ENCODE peak calls at places on chromosomes 6 and 20, in eight cellular contexts. E is SJSA1, F is fibroblast of villous mesenchyme, X is body of pancreas, D is bronchial epithelial cell, N is pancreas, C is A549, A is cardiac muscle cell. I is an unnamed sample.

GRCh38 chr20:14142171-14142570 is 146.9 kb downstream of the MACROD2 start:
- DNase-seq in E (peak), F (peak), X (peak), D (peak), N (no peak), C (peak), A (peak), I (peak)

GRCh38 chr6:53279301-53279700 is 69.4 kb downstream of the ELOVL5 start:
- DNase-seq in E (no peak), F (no peak), X (no peak), D (no peak), N (no peak), C (no peak), A (no peak), I (no peak)

GRCh38 chr20:46220808-46221207 is 87.5 kb downstream of the CDH22 start:
- DNase-seq in E (no peak), F (no peak), X (peak), D (no peak), N (no peak), C (peak), A (peak), I (peak)

GRCh38 chr6:53828971-53829697 is 34.3 kb downstream of the LRRC1 start:
- DNase-seq in E (no peak), F (no peak), X (no peak), D (no peak), N (no peak), C (no peak), A (no peak), I (no peak)

GRCh38 chr6:45736134-45736533 is 279.5 kb downstream of the CLIC5 start:
- DNase-seq in E (no peak), F (no peak), X (no peak), D (no peak), N (no peak), C (no peak), A (no peak), I (no peak)

GRCh38 chr6:36276581-36277536 is 7.0 kb downstream of the PNPLA1 start:
- DNase-seq in E (no peak), F (no peak), X (no peak), D (peak), N (no peak), C (no peak), A (no peak), I (no peak)

GRCh38 chr6:84227434-84228197 is at the start of gene CEP162:
- DNase-seq in E (peak), F (peak), X (peak), D (peak), N (peak), C (peak), A (peak), I (peak)

GRCh38 chr20:59817846-59818245 is 115.6 kb downstream of the SYCP2 start:
- DNase-seq in E (no peak), F (no peak), X (no peak), D (no peak), N (no peak), C (no peak), A (no peak), I (peak)

GRCh38 chr20:50848341-50848808 is 53.5 kb downstream of the BCAS4 start:
- DNase-seq in E (no peak), F (no peak), X (peak), D (peak), N (no peak), C (no peak), A (no peak), I (no peak)

GRCh38 chr6:43779864-43780260 is 9.9 kb downstream of the VEGFA start:
- DNase-seq in E (no peak), F (no peak), X (peak), D (no peak), N (peak), C (no peak), A (no peak), I (no peak)

GRCh38 chr20:4082406-4083102 is 67.2 kb upstream of the RNF24 start:
- DNase-seq in E (peak), F (peak), X (peak), D (no peak), N (no peak), C (no peak), A (peak), I (peak)

GRCh38 chr6:26415791-26416190 is 13.7 kb downstream of the BTN3A1 start:
- DNase-seq in E (no peak), F (no peak), X (no peak), D (no peak), N (no peak), C (no peak), A (no peak), I (no peak)

GRCh38 chr20:63376283-63377250 is 15.4 kb upstream of the CHRNA4 start:
- DNase-seq in E (no peak), F (no peak), X (no peak), D (no peak), N (peak), C (no peak), A (no peak), I (no peak)

GRCh38 chr6:86966271-86966670 is 28.9 kb downstream of the HTR1E start:
- DNase-seq in E (no peak), F (no peak), X (no peak), D (no peak), N (no peak), C (no peak), A (no peak), I (no peak)

GRCh38 chr20:25859649-25860530 is 163.2 kb upstream of the ZNF337 start:
- DNase-seq in E (peak), F (peak), X (peak), D (peak), N (peak), C (peak), A (peak), I (peak)

GRCh38 chr20:37911838-37912273 is 8.9 kb downstream of the VSTM2L start:
- DNase-seq in E (no peak), F (peak), X (peak), D (peak), N (no peak), C (peak), A (no peak), I (peak)

GRCh38 chr6:36858407-36858981 is 16.1 kb downstream of the PPIL1 start:
- DNase-seq in E (no peak), F (peak), X (peak), D (no peak), N (no peak), C (no peak), A (no peak), I (peak)

GRCh38 chr6:25366785-25367657 is 87.8 kb downstream of the CARMIL1 start:
- DNase-seq in E (no peak), F (no peak), X (peak), D (peak), N (no peak), C (no peak), A (no peak), I (no peak)

GRCh38 chr6:83847179-83847578 is 6.0 kb upstream of the RIPPLY2 start:
- DNase-seq in E (no peak), F (no peak), X (no peak), D (peak), N (no peak), C (no peak), A (no peak), I (no peak)

GRCh38 chr6:18215436-18215835 is 48.9 kb downstream of the DEK start:
- DNase-seq in E (no peak), F (no peak), X (no peak), D (no peak), N (no peak), C (no peak), A (no peak), I (no peak)

GRCh38 chr6:85459224-85459901 is 9.5 kb downstream of the NT5E start:
- DNase-seq in E (peak), F (peak), X (no peak), D (no peak), N (no peak), C (no peak), A (no peak), I (no peak)

GRCh38 chr20:22582960-22583772 is 1.2 kb downstream of the FOXA2 start:
- DNase-seq in E (peak), F (no peak), X (peak), D (peak), N (peak), C (peak), A (peak), I (peak)

GRCh38 chr20:62826646-62827322 is 9.9 kb downstream of the COL9A3 start:
- DNase-seq in E (no peak), F (no peak), X (no peak), D (no peak), N (peak), C (no peak), A (no peak), I (no peak)

GRCh38 chr20:34570859-34571306 is 12.4 kb downstream of the MAP1LC3A start:
- DNase-seq in E (peak), F (peak), X (no peak), D (peak), N (no peak), C (no peak), A (peak), I (no peak)

GRCh38 chr20:37430778-37431460 is 85.0 kb downstream of the SRC start:
- DNase-seq in E (no peak), F (no peak), X (no peak), D (no peak), N (no peak), C (no peak), A (no peak), I (no peak)

GRCh38 chr6:71489736-71490135 is 201.1 kb downstream of the OGFRL1 start:
- DNase-seq in E (peak), F (peak), X (peak), D (peak), N (no peak), C (peak), A (no peak), I (peak)

GRCh38 chr6:35503534-35503933 is 6.7 kb upstream of the TEAD3 start:
- DNase-seq in E (no peak), F (no peak), X (no peak), D (no peak), N (peak), C (no peak), A (no peak), I (no peak)

GRCh38 chr6:33547499-33547898 is 32.6 kb downstream of the BAK1 start:
- DNase-seq in E (no peak), F (no peak), X (no peak), D (no peak), N (no peak), C (no peak), A (peak), I (no peak)

GRCh38 chr6:157107915-157108651 is 215.2 kb downstream of the TMEM242 start:
- DNase-seq in E (peak), F (peak), X (no peak), D (peak), N (no peak), C (peak), A (no peak), I (no peak)

GRCh38 chr20:25195962-25196700 is 619 bp downstream of the ENTPD6 start:
- DNase-seq in E (no peak), F (peak), X (peak), D (peak), N (peak), C (peak), A (peak), I (peak)

GRCh38 chr20:19975901-19976300 is 41.3 kb upstream of the NAA20 start:
- DNase-seq in E (peak), F (no peak), X (peak), D (peak), N (no peak), C (peak), A (no peak), I (no peak)
- H3K4me3 ChIP-seq in E (peak), F (peak), X (peak), D (peak), N (peak), C (peak), A (no peak), I (no peak)

DNA sequence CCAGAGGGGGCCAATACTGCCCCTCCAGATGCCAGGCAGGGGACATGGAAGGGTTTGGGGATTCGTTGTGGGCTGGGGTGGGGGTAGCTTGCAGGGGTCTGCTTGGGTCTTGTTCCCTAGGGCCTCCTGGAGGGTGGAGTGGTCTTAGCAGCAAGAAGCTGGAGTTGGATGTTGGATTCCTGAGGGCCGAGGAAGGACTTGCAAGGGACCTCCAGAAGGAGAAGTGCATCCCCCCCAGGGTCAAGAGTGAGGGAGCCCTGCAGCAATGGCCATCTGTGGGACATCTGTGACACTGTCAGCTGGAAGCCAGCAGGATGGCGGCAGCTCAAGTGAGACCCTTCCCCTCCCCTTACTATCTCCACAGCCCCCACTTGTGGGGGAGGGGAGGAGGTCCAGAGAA is 25.4 kb upstream of the CCN5 start:
- DNase-seq in E (no peak), F (no peak), X (no peak), D (no peak), N (no peak), C (no peak), A (no peak), I (no peak)
- H3K4me3 ChIP-seq in E (no peak), F (no peak), X (no peak), D (no peak), N (no peak), C (no peak), A (no peak), I (no peak)

GRCh38 chr6:30356519-30356918 is 11.6 kb downstream of the RPP21 start:
- DNase-seq in E (no peak), F (no peak), X (no peak), D (no peak), N (no peak), C (no peak), A (no peak), I (no peak)

GRCh38 chr6:30358340-30358679 is 13.4 kb downstream of the RPP21 start:
- DNase-seq in E (no peak), F (no peak), X (no peak), D (no peak), N (no peak), C (no peak), A (no peak), I (peak)

GRCh38 chr6:30359276-30359675 is 14.3 kb downstream of the RPP21 start:
- DNase-seq in E (no peak), F (no peak), X (no peak), D (no peak), N (no peak), C (no peak), A (no peak), I (no peak)

GRCh38 chr6:30360139-30360538 is 15.2 kb downstream of the RPP21 start:
- DNase-seq in E (no peak), F (no peak), X (no peak), D (no peak), N (no peak), C (no peak), A (no peak), I (no peak)

GRCh38 chr6:30357678-30358339 is 12.9 kb downstream of the RPP21 start:
- DNase-seq in E (peak), F (peak), X (peak), D (peak), N (no peak), C (peak), A (peak), I (peak)
- H3K4me3 ChIP-seq in E (no peak), F (peak), X (no peak), D (peak), N (no peak), C (peak), A (peak), I (peak)

DNA sequence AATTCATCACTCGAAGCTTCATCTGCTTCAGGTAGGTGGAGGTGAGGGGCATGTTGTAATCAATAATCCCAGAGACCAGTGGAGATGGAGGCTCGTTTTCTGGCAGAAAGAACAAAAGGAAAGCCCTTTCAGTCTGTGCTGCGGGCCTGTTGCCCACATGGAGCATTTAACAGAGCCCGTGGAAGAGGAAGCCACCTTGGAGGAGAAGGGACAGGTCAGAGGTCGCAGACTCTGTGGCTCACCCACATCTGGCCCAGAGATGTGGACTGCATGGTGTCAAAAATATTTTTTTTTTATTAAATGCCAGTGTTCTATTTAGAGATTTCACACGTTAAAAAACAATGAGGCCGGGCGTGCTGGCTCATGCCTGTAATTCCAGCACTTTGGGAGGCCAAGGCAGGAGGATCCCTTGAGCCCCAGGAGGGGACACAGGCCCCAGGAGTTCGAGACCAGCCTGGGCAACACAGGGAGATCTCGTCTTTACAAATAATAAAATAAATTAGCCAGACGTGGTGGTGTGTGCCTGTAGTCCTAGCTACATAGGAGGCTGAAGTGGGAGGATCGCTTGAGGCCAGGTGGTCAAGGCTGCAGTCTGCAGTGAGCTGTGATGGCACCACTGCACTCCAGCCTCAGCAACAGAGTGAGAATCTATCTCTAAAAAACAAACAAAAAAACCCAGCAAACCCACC is 73.6 kb downstream of the NOL4L start:
- DNase-seq in E (no peak), F (no peak), X (no peak), D (no peak), N (peak), C (no peak), A (no peak), I (no peak)
- H3K4me3 ChIP-seq in E (no peak), F (no peak), X (no peak), D (no peak), N (no peak), C (no peak), A (no peak), I (no peak)

DNA sequence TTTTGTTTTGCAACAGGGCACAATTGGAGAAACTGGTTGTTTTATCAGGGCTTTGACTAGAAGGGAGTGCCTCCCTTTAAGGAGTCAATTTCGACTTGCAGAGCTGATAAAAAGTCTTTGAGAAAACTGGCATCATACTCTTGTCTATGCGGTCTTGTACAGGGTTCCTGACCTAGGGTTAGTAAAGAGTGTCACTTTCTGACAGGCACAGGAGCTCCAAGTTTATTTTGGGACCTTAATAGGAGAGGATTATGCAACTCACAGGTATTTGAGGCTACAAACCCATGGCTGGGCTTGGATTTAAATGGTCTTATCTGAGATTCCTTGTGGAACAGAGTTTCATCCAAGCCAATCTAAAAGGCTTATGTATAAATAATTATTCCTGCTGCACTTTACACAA is 365.4 kb downstream of the HTR1B start:
- DNase-seq in E (no peak), F (no peak), X (no peak), D (no peak), N (no peak), C (no peak), A (no peak), I (no peak)
- H3K4me3 ChIP-seq in E (no peak), F (no peak), X (no peak), D (no peak), N (no peak), C (no peak), A (no peak), I (no peak)

GRCh38 chr20:540391-541201 is 3.0 kb downstream of the CSNK2A1 start:
- DNase-seq in E (no peak), F (no peak), X (no peak), D (no peak), N (no peak), C (no peak), A (no peak), I (no peak)

GRCh38 chr20:537983-538382 is 5.6 kb downstream of the CSNK2A1 start:
- DNase-seq in E (no peak), F (no peak), X (no peak), D (no peak), N (no peak), C (no peak), A (no peak), I (no peak)

GRCh38 chr20:539236-539635 is 4.4 kb downstream of the CSNK2A1 start:
- DNase-seq in E (no peak), F (no peak), X (no peak), D (no peak), N (no peak), C (no peak), A (no peak), I (no peak)

GRCh38 chr20:542777-543368 is 717 bp downstream of the CSNK2A1 start:
- DNase-seq in E (no peak), F (no peak), X (peak), D (no peak), N (peak), C (peak), A (peak), I (no peak)

GRCh38 chr20:539848-540247 is 3.7 kb downstream of the CSNK2A1 start:
- DNase-seq in E (peak), F (peak), X (peak), D (peak), N (no peak), C (no peak), A (no peak), I (peak)
- H3K4me3 ChIP-seq in E (no peak), F (peak), X (no peak), D (no peak), N (no peak), C (no peak), A (no peak), I (no peak)

I was measured in H7.